ENCODE peak calls at places on chromosomes 16 and 17, in four cellular contexts. P, O, V and A are unnamed samples.
A peak's percentile ranks its signal among the peaks of the same experiment; 100 is the strongest.

GRCh38 chr17:81432873-81433451 is 37.7 kb downstream of the BAHCC1 start:
- DNase-seq in O (no peak), P (peak; percentile 58), V (no peak), A (no peak)

GRCh38 chr17:8552582-8553320 is 77.8 kb downstream of the MYH10 start:
- DNase-seq in O (no peak), V (no peak), P (no peak), A (no peak)

GRCh38 chr17:49386373-49386772 is 24.3 kb upstream of the ZNF652 start:
- DNase-seq in O (no peak), V (no peak), P (no peak), A (no peak)

GRCh38 chr16:72198021-72198420 is 26.1 kb upstream of the PMFBP1 start:
- DNase-seq in V (no peak), P (no peak), O (no peak), A (no peak)

GRCh38 chr17:10702574-10702973 is 5.2 kb downstream of the ADPRM start:
- DNase-seq in P (no peak), O (no peak), V (no peak), A (no peak)

GRCh38 chr17:59764292-59764741 is 56.9 kb downstream of the VMP1 start:
- DNase-seq in P (no peak), O (no peak), V (no peak), A (no peak)

GRCh38 chr17:57762375-57762916 is 17.3 kb upstream of the CCDC182 start:
- DNase-seq in O (no peak), P (no peak), V (no peak), A (no peak)

GRCh38 chr17:29140631-29141483 is 39.3 kb downstream of the MYO18A start:
- DNase-seq in V (no peak), O (no peak), P (no peak), A (no peak)

GRCh38 chr16:75254359-75254837 is 3.0 kb upstream of the BCAR1 start:
- DNase-seq in V (no peak), O (no peak), P (peak; percentile 76), A (no peak)

GRCh38 chr17:31627960-31628359 is 231.1 kb downstream of the COPRS start:
- DNase-seq in P (no peak), O (no peak), V (no peak), A (no peak)

GRCh38 chr17:2107050-2107449 is 52.1 kb downstream of the HIC1 start:
- DNase-seq in V (no peak), P (no peak), O (no peak), A (no peak)

GRCh38 chr16:30923554-30924085 is at the start of gene FBXL19:
- DNase-seq in V (no peak), P (no peak), O (peak; percentile 73), A (no peak)

GRCh38 chr17:596763-597644 is 117.6 kb downstream of the VPS53 start:
- DNase-seq in O (no peak), V (peak; percentile 12), P (no peak), A (no peak)

GRCh38 chr16:68370221-68370920 is 59.6 kb downstream of the PRMT7 start:
- DNase-seq in V (no peak), P (no peak), O (no peak), A (no peak)

GRCh38 chr17:59839646-59840328 is 53.0 kb downstream of the TUBD1 start:
- DNase-seq in V (no peak), P (no peak), O (no peak), A (no peak)